ENCODE peak calls at places on chromosomes 3 and 15, in ten cellular contexts. T is M059J; W is nephron progenitor cell; K is HEK293T; O is GM20000; D is T-cell; R is activated CD8-positive, alpha-beta memory T cell treated with anti-CD3 and anti-CD28 coated beads, Interleukin-2, amount 50 U/mL, for 4 hours; V is AG09319; S is activated gamma-delta T cell treated with Interleukin-2 at 50 U/mL for 16 hours; I is naive thymus-derived CD8-positive, alpha-beta T cell. P is an unnamed sample.

GRCh38 chr15:60328852-60329443 is 68.8 kb downstream of the ANXA2 start:
- DNase-seq in T (no peak), W (peak; percentile 23), K (peak; percentile 25), O (peak; percentile 36), D (no peak), R (peak; percentile 20), V (no peak), S (peak; percentile 15), I (no peak), P (no peak)

GRCh38 chr3:49609314-49609713 is 55.0 kb downstream of the BSN start:
- DNase-seq in T (no peak), W (no peak), K (no peak), O (no peak), D (no peak), R (no peak), V (no peak), S (no peak), I (no peak), P (no peak)

GRCh38 chr3:188633206-188633605 is 479.2 kb downstream of the LPP start:
- DNase-seq in T (no peak), W (no peak), K (no peak), O (no peak), D (no peak), R (no peak), V (no peak), S (no peak), I (no peak), P (no peak)

GRCh38 chr3:83863380-83863779 is 1095.4 kb upstream of the CADM2 start:
- DNase-seq in T (no peak), W (no peak), K (no peak), O (no peak), D (no peak), R (no peak), V (no peak), S (no peak), I (no peak), P (no peak)

GRCh38 chr3:138686771-138687221 is 78.2 kb downstream of the FAIM start:
- DNase-seq in T (peak; percentile 92), W (no peak), K (peak; percentile 7), O (peak; percentile 52), D (no peak), R (no peak), V (peak; percentile 52), S (no peak), I (no peak), P (no peak)

GRCh38 chr15:33314115-33314514 is 3.3 kb downstream of the RYR3 start:
- DNase-seq in T (no peak), W (no peak), K (no peak), O (no peak), D (no peak), R (no peak), V (no peak), S (no peak), I (no peak), P (no peak)

GRCh38 chr3:101677436-101678286 is 729 bp upstream of the ZBTB11 start:
- DNase-seq in T (no peak), W (no peak), K (no peak), O (no peak), D (no peak), R (no peak), V (no peak), S (no peak), I (no peak), P (peak; percentile 56)

GRCh38 chr3:38005076-38006020 is 14.8 kb downstream of the VILL start:
- DNase-seq in T (no peak), W (no peak), K (no peak), O (no peak), D (no peak), R (no peak), V (no peak), S (no peak), I (no peak), P (no peak)

GRCh38 chr3:134879991-134880390 is 84.9 kb downstream of the EPHB1 start:
- DNase-seq in T (no peak), W (no peak), K (no peak), O (no peak), D (no peak), R (no peak), V (no peak), S (no peak), I (no peak), P (no peak)

P was measured in ecto neural progenitor cell.